ENCODE peak calls at places on chromosome 19, in six cellular contexts. B is neural progenitor cell; W is SJSA1; P is pancreas; Z is CD4-positive, CD25-positive, alpha-beta regulatory T cell; F is Peyer's patch. L is an unnamed sample. For H3K4me1, the result is how much of the 10 kb centered on the place peaks cover.

GRCh38 chr19:47109541-47110375 is 3.8 kb downstream of the ZC3H4 start:
- DNase-seq in Z (peak), W (no peak), P (no peak), F (no peak), B (no peak), L (no peak)

GRCh38 chr19:18418725-18419194 is 438 bp upstream of the SSBP4 start:
- DNase-seq in F (no peak), B (no peak), Z (no peak), P (no peak), W (no peak), L (peak)

GRCh38 chr19:55070755-55071502 is 4.7 kb upstream of the EPS8L1 start:
- DNase-seq in Z (no peak), F (peak), B (no peak), W (no peak), P (no peak), L (no peak)

GRCh38 chr19:327291-328024 is 17.1 kb downstream of the MIER2 start:
- DNase-seq in P (no peak), F (no peak), Z (no peak), B (no peak), W (no peak), L (no peak)

GRCh38 chr19:44818470-44818856 is 9.6 kb downstream of the BCAM start:
- DNase-seq in F (no peak), Z (no peak), P (no peak), B (no peak), W (no peak), L (no peak)

GRCh38 chr19:44949550-44949949 is 3.7 kb downstream of the APOC2 start:
- DNase-seq in P (no peak), Z (no peak), F (no peak), B (no peak), W (no peak), L (no peak)

GRCh38 chr19:17484520-17485180 is 14.3 kb downstream of the SLC27A1 start:
- DNase-seq in W (no peak), Z (no peak), B (no peak), P (no peak), F (no peak), L (no peak)

GRCh38 chr19:5436101-5436947 is 18.9 kb upstream of the ZNRF4 start:
- DNase-seq in Z (no peak), W (peak), B (peak), F (no peak), P (no peak), L (no peak)

GRCh38 chr19:47021536-47022139 is 2.0 kb downstream of the NPAS1 start:
- DNase-seq in W (peak), B (peak), Z (no peak), P (no peak), F (no peak), L (no peak)

GRCh38 chr19:23914402-23915286 is at the start of gene ZNF726:
- DNase-seq in Z (peak), W (peak), F (peak), B (no peak), P (peak), L (peak)

GRCh38 chr19:41298327-41298964 is 11.5 kb upstream of the CCDC97 start:
- DNase-seq in Z (no peak), P (peak), W (no peak), F (peak), B (no peak), L (peak)

GRCh38 chr19:719081-719512 is 10.4 kb downstream of the PALM start:
- DNase-seq in F (no peak), B (no peak), P (no peak), Z (no peak), W (no peak), L (no peak)

GRCh38 chr19:13718733-13719132 is 45.6 kb upstream of the MRI1 start:
- DNase-seq in F (peak), P (no peak), B (peak), Z (no peak), W (no peak), L (no peak)

GRCh38 chr19:53068199-53068598 is 23.7 kb downstream of the ERVV-2 start:
- DNase-seq in W (no peak), P (no peak), F (no peak), Z (no peak), B (no peak), L (no peak)

GRCh38 chr19:47729468-47729798 is 15.9 kb upstream of the NOP53 start:
- DNase-seq in P (peak), Z (no peak), F (no peak), W (peak), B (peak), L (peak)

GRCh38 chr19:18461471-18461870 is 23.5 kb upstream of the ISYNA1 start:
- DNase-seq in W (no peak), Z (no peak), P (no peak), B (no peak), F (no peak), L (no peak)

GRCh38 chr19:1354496-1355257 is 29.0 kb upstream of the NDUFS7 start:
- DNase-seq in P (peak), B (peak), Z (peak), W (peak), F (peak), L (peak)

GRCh38 chr19:52231154-52231565 is 38.2 kb upstream of the ZNF766 start:
- DNase-seq in F (no peak), W (no peak), B (no peak), P (no peak), Z (no peak), L (no peak)

GRCh38 chr19:43619262-43620060 is at the start of gene ZNF428:
- DNase-seq in B (peak), W (peak), F (peak), Z (peak), P (peak), L (peak)

GRCh38 chr19:1957562-1958248 is 16.7 kb downstream of the CSNK1G2 start:
- DNase-seq in Z (no peak), W (no peak), B (no peak), P (no peak), F (no peak), L (no peak)

GRCh38 chr19:36771275-36772231 is 1.1 kb downstream of the ZNF850 start:
- DNase-seq in P (peak), W (no peak), F (peak), B (peak), Z (no peak), L (peak)

GRCh38 chr19:1847348-1847683 is 967 bp downstream of the REXO1 start:
- DNase-seq in Z (no peak), F (no peak), B (no peak), P (no peak), W (no peak), L (no peak)

GRCh38 chr19:15381429-15381828 is 1.8 kb upstream of the AKAP8 start:
- DNase-seq in Z (no peak), F (no peak), P (no peak), W (no peak), B (no peak), L (no peak)
- H3K27ac ChIP-seq in Z (no peak), F (no peak), P (no peak), W (no peak), B (peak), L (no peak)

GRCh38 chr19:39951065-39951650 is 16.7 kb upstream of the FCGBP start:
- DNase-seq in P (no peak), Z (no peak), F (no peak), W (no peak), B (no peak), L (no peak)
- H3K4me1 ChIP-seq in P (under half), Z (half or more), F (under half), W (under half), B (under half), L (under half)

GRCh38 chr19:39924389-39924788 is 10.0 kb downstream of the FCGBP start:
- DNase-seq in B (no peak), W (peak), P (no peak), F (no peak), Z (no peak), L (no peak)
- H3K4me3 ChIP-seq in B (no peak), W (no peak), P (no peak), F (no peak), Z (no peak), L (no peak)

GRCh38 chr19:12664406-12665280 is 1.9 kb downstream of the MAN2B1 start:
- DNase-seq in W (no peak), P (no peak), Z (no peak), B (peak), F (no peak), L (no peak)
- H3K27ac ChIP-seq in W (no peak), P (no peak), Z (peak), B (no peak), F (no peak), L (no peak)

GRCh38 chr19:11205939-11206570 is 8.7 kb upstream of the KANK2 start:
- DNase-seq in B (no peak), P (no peak), F (no peak), W (no peak), Z (no peak), L (no peak)
- H3K4me1 ChIP-seq in B (under half), P (under half), F (under half), W (under half), Z (under half), L (under half)

DNA sequence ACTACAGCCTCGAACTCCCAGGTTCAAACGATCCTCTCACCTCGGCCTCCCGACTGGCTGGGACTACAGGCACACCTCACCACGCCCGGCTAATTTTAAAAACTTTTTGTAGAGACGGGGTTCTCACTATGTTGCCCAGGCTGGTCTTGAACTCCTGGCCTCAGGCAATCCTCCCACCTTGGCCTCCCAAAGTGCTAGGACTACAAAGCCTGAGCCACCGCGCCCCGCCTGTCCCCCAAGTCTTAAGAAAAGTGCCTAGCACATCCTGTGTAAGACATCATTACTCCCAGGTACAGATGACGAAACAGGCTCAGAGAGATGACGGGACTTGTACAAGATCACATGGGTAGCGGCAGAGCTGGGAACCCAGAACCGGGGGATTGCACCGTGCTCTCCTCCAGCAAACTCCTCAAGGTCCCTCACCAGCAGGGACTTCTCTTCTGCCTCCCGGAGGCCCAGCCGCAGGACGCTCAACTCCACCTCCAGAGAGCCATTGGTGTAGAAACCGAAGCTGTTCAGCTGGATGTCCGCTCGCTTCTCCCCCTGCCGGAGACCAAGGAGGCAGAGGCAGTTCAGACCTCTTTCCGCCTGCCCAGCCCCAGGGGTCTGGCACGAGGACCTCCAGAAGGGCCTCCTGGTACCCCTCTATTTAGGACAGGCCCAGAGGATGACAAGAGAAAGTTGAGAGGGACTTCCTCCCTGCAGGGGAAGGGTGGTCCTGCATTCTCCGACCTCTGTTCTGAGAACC is 1.0 kb downstream of the GPR108 start:
- DNase-seq in F (peak), W (peak), B (peak), Z (peak), P (peak), L (peak)
- H3K4me3 ChIP-seq in F (peak), W (peak), B (peak), Z (peak), P (peak), L (peak)

GRCh38 chr19:35123573-35123972 is 8.0 kb downstream of the FXYD3 start:
- DNase-seq in B (no peak), Z (no peak), W (no peak), P (no peak), F (no peak), L (no peak)
- H3K27ac ChIP-seq in B (no peak), Z (no peak), W (no peak), P (no peak), F (peak), L (peak)

GRCh38 chr19:58518261-58519086 is 1.1 kb downstream of the ZBTB45 start:
- DNase-seq in Z (no peak), W (no peak), B (no peak), F (no peak), P (no peak), L (peak)

GRCh38 chr19:58519087-58519354 is 589 bp downstream of the ZBTB45 start:
- DNase-seq in F (no peak), W (peak), Z (peak), P (peak), B (peak), L (peak)

GRCh38 chr19:58516964-58517833 is 2.4 kb downstream of the ZBTB45 start:
- DNase-seq in P (no peak), F (no peak), W (no peak), Z (no peak), B (no peak), L (peak)

GRCh38 chr19:58520257-58520599 is 618 bp upstream of the ZBTB45 start:
- DNase-seq in W (no peak), B (no peak), P (no peak), Z (no peak), F (no peak), L (no peak)

GRCh38 chr19:58519355-58520256 is at the start of gene ZBTB45:
- DNase-seq in F (peak), B (peak), Z (peak), W (peak), P (peak), L (peak)
- H3K4me1 ChIP-seq in F (under half), B (under half), Z (under half), W (under half), P (under half), L (under half)

DNA sequence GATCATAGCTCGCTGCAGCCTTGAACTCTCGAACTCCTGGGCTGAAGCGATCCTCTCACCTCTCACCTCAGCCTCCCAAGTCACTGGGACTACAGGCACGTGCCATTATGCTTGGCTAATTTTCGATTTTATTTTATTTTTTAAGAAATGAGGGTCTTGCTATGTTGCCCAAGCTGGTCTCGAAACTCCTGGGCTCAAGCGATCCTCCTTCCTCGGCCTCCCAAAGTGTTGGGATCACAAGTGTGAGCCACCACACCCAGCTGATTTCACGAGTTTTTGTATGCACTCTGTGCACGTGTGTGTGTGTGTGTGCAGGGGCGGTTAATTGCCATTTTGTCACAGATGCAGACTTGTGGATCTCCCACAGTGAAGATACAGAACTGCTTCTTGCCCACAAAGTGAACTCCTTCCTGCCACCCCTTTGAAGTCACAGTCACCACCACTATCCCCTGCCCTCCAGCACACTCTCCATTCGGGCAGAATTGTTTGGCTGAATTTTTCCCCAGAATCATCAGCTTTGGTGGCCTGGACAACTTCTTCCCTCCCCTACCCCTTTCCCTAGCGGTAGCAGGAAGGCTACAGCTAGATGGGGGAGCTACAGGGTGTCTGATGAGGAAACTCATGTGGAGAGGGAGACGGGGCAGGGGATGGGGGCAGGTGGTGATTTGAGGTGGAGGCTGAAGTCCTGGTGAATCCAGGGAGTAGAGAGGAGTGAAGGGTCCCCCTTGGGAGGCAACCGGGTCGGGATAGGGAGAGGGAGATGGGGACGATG is 59.6 kb downstream of the CELF5 start:
- DNase-seq in B (no peak), W (no peak), F (no peak), P (no peak), Z (no peak), L (no peak)
- H3K4me3 ChIP-seq in B (peak), W (no peak), F (peak), P (peak), Z (no peak), L (peak)